ENCODE peak calls at places on chromosomes 4 and X, in eight cellular contexts. One of them, this sample, is unnamed. For H3K4me1, the result is how much of the 10 kb centered on the place peaks cover.

GRCh38 chr4:182063651-182064050 is 179.6 kb upstream of the TENM3 start:
- DNase-seq in mammary epithelial cell: no peak
- DNase-seq in uterus: no peak
- DNase-seq in ovary: no peak
- DNase-seq in transverse colon: no peak
- DNase-seq in neural progenitor cell: no peak
- DNase-seq in neuronal stem cell: no peak
- DNase-seq in CD8-positive, alpha-beta memory T cell: no peak
- DNase-seq in this sample: no peak

GRCh38 chr4:38529189-38530115 is 134.5 kb upstream of the KLF3 start:
- DNase-seq in mammary epithelial cell: no peak
- DNase-seq in uterus: no peak
- DNase-seq in ovary: no peak
- DNase-seq in transverse colon: peak
- DNase-seq in neural progenitor cell: no peak
- DNase-seq in neuronal stem cell: no peak
- DNase-seq in CD8-positive, alpha-beta memory T cell: peak
- DNase-seq in this sample: no peak

GRCh38 chr4:109729155-109729562 is 711 bp downstream of the PLA2G12A start:
- DNase-seq in mammary epithelial cell: peak
- DNase-seq in uterus: no peak
- DNase-seq in ovary: no peak
- DNase-seq in transverse colon: no peak
- DNase-seq in neural progenitor cell: peak
- DNase-seq in neuronal stem cell: no peak
- DNase-seq in CD8-positive, alpha-beta memory T cell: no peak
- DNase-seq in this sample: no peak

GRCh38 chr4:42625366-42625765 is 31.5 kb downstream of the ATP8A1 start:
- DNase-seq in mammary epithelial cell: no peak
- DNase-seq in uterus: no peak
- DNase-seq in ovary: no peak
- DNase-seq in transverse colon: no peak
- DNase-seq in neural progenitor cell: no peak
- DNase-seq in neuronal stem cell: no peak
- DNase-seq in CD8-positive, alpha-beta memory T cell: no peak
- DNase-seq in this sample: no peak

GRCh38 chr4:45692131-45692530 is 431.7 kb downstream of the GABRG1 start:
- DNase-seq in mammary epithelial cell: no peak
- DNase-seq in uterus: no peak
- DNase-seq in ovary: no peak
- DNase-seq in transverse colon: no peak
- DNase-seq in neural progenitor cell: no peak
- DNase-seq in neuronal stem cell: no peak
- DNase-seq in CD8-positive, alpha-beta memory T cell: no peak
- DNase-seq in this sample: no peak

GRCh38 chr4:1385373-1386340 is 20.6 kb downstream of the NKX1-1 start:
- DNase-seq in mammary epithelial cell: no peak
- DNase-seq in uterus: no peak
- DNase-seq in ovary: no peak
- DNase-seq in transverse colon: no peak
- DNase-seq in neural progenitor cell: no peak
- DNase-seq in neuronal stem cell: no peak
- DNase-seq in CD8-positive, alpha-beta memory T cell: no peak
- DNase-seq in this sample: peak

GRCh38 chrX:149129767-149130166 is 375.3 kb downstream of the IDS start:
- DNase-seq in mammary epithelial cell: peak
- DNase-seq in uterus: no peak
- DNase-seq in ovary: no peak
- DNase-seq in transverse colon: no peak
- DNase-seq in neural progenitor cell: no peak
- DNase-seq in neuronal stem cell: no peak
- DNase-seq in CD8-positive, alpha-beta memory T cell: no peak
- DNase-seq in this sample: no peak

GRCh38 chr4:8647094-8647570 is 54.6 kb downstream of the CPZ start:
- DNase-seq in mammary epithelial cell: no peak
- DNase-seq in uterus: no peak
- DNase-seq in ovary: no peak
- DNase-seq in transverse colon: no peak
- DNase-seq in neural progenitor cell: no peak
- DNase-seq in neuronal stem cell: no peak
- DNase-seq in CD8-positive, alpha-beta memory T cell: no peak
- DNase-seq in this sample: no peak

GRCh38 chr4:188778880-188779279 is 639.6 kb downstream of the TRIML1 start:
- DNase-seq in mammary epithelial cell: peak
- DNase-seq in uterus: no peak
- DNase-seq in ovary: no peak
- DNase-seq in transverse colon: no peak
- DNase-seq in neural progenitor cell: no peak
- DNase-seq in neuronal stem cell: no peak
- DNase-seq in CD8-positive, alpha-beta memory T cell: no peak
- DNase-seq in this sample: no peak

GRCh38 chr4:77220841-77221613 is 64.0 kb downstream of the CCNG2 start:
- DNase-seq in mammary epithelial cell: no peak
- DNase-seq in uterus: no peak
- DNase-seq in ovary: no peak
- DNase-seq in transverse colon: no peak
- DNase-seq in neural progenitor cell: no peak
- DNase-seq in neuronal stem cell: no peak
- DNase-seq in CD8-positive, alpha-beta memory T cell: no peak
- DNase-seq in this sample: peak

GRCh38 chrX:18390941-18391538 is 34.4 kb upstream of the CDKL5 start:
- DNase-seq in mammary epithelial cell: peak
- DNase-seq in uterus: peak
- DNase-seq in ovary: peak
- DNase-seq in transverse colon: peak
- DNase-seq in neural progenitor cell: peak
- DNase-seq in neuronal stem cell: peak
- DNase-seq in CD8-positive, alpha-beta memory T cell: peak
- DNase-seq in this sample: peak

GRCh38 chr4:86926428-86927086 is 8.3 kb upstream of the AFF1 start:
- DNase-seq in mammary epithelial cell: peak
- DNase-seq in uterus: no peak
- DNase-seq in ovary: no peak
- DNase-seq in transverse colon: no peak
- DNase-seq in neural progenitor cell: no peak
- DNase-seq in neuronal stem cell: no peak
- DNase-seq in CD8-positive, alpha-beta memory T cell: no peak
- DNase-seq in this sample: no peak

GRCh38 chr4:124874172-124874450 is 161.6 kb upstream of the ANKRD50 start:
- DNase-seq in mammary epithelial cell: no peak
- DNase-seq in uterus: no peak
- DNase-seq in ovary: no peak
- DNase-seq in transverse colon: no peak
- DNase-seq in neural progenitor cell: no peak
- DNase-seq in neuronal stem cell: no peak
- DNase-seq in CD8-positive, alpha-beta memory T cell: no peak
- DNase-seq in this sample: no peak

GRCh38 chrX:40152173-40152705 is 54.5 kb upstream of the BCOR start:
- DNase-seq in mammary epithelial cell: no peak
- DNase-seq in uterus: no peak
- DNase-seq in ovary: no peak
- DNase-seq in transverse colon: peak
- DNase-seq in neural progenitor cell: peak
- DNase-seq in neuronal stem cell: no peak
- DNase-seq in CD8-positive, alpha-beta memory T cell: peak
- DNase-seq in this sample: peak

DNA sequence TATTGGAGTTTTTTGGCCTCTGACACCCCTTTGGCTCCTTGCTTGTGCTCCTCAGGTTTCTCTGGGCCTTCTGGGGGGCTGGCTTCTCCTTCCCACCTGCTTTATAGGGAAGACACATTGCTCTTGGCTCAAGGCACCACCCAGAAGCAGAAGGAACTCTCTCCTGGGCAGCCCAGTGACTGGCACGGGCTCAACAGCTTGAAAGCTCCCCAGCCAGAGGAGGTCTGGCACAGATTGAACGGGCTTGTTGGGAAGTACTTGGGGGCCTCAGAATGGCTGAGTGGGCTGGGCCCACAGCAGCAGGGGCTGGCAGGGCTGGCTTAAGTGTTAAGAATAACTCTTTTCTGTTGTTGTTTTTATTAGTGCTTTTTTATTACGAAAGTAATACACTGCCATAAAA is 11.2 kb upstream of the ZNF185 start:
- DNase-seq in mammary epithelial cell: no peak
- DNase-seq in uterus: no peak
- DNase-seq in ovary: no peak
- DNase-seq in transverse colon: no peak
- DNase-seq in neural progenitor cell: no peak
- DNase-seq in neuronal stem cell: no peak
- DNase-seq in CD8-positive, alpha-beta memory T cell: no peak
- DNase-seq in this sample: no peak
- H3K27ac ChIP-seq in mammary epithelial cell: no peak
- H3K27ac ChIP-seq in uterus: no peak
- H3K27ac ChIP-seq in ovary: no peak
- H3K27ac ChIP-seq in transverse colon: no peak
- H3K27ac ChIP-seq in neural progenitor cell: no peak
- H3K27ac ChIP-seq in neuronal stem cell: no peak
- H3K27ac ChIP-seq in CD8-positive, alpha-beta memory T cell: no peak
- H3K27ac ChIP-seq in this sample: no peak

DNA sequence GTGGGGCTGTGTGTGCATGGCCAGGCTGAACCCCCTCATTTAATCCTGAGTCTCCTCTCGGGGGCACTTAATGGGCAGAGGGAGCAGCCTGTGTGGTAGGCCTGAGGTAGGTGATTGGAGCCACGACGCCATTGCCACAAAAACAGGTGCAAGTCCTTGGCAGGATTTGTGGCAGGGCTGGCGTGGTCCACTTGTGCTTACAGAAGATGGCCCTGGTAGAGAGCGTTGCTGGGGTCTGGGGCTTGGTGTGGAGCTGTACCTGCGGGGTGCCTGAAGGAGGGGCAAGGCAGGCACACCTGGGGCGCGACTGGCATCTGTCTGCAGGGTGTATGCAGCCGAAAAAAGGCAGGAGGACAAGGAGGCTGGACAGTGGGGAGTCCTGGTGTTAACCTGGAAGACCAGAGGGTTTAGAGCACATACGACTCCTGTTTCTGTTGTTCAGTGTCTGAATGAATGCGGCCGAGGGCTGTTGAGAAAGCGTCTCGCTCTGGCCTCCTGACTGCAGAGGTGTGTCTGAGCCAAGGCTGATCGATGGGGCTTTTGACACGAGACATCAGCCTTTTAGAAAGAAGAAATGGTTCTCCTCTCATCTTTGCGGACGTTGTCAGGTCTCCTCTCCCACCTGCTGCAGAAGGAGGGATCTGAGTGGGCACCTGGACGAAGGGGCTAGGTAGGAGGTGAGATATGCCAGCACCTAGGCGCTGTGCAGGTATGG is 52.0 kb downstream of the TBC1D14 start:
- DNase-seq in mammary epithelial cell: no peak
- DNase-seq in uterus: no peak
- DNase-seq in ovary: no peak
- DNase-seq in transverse colon: no peak
- DNase-seq in neural progenitor cell: peak
- DNase-seq in neuronal stem cell: no peak
- DNase-seq in CD8-positive, alpha-beta memory T cell: no peak
- DNase-seq in this sample: peak
- H3K4me1 ChIP-seq in mammary epithelial cell: under half
- H3K4me1 ChIP-seq in uterus: under half
- H3K4me1 ChIP-seq in ovary: under half
- H3K4me1 ChIP-seq in transverse colon: under half
- H3K4me1 ChIP-seq in neural progenitor cell: under half
- H3K4me1 ChIP-seq in neuronal stem cell: under half
- H3K4me1 ChIP-seq in CD8-positive, alpha-beta memory T cell: under half
- H3K4me1 ChIP-seq in this sample: under half

DNA sequence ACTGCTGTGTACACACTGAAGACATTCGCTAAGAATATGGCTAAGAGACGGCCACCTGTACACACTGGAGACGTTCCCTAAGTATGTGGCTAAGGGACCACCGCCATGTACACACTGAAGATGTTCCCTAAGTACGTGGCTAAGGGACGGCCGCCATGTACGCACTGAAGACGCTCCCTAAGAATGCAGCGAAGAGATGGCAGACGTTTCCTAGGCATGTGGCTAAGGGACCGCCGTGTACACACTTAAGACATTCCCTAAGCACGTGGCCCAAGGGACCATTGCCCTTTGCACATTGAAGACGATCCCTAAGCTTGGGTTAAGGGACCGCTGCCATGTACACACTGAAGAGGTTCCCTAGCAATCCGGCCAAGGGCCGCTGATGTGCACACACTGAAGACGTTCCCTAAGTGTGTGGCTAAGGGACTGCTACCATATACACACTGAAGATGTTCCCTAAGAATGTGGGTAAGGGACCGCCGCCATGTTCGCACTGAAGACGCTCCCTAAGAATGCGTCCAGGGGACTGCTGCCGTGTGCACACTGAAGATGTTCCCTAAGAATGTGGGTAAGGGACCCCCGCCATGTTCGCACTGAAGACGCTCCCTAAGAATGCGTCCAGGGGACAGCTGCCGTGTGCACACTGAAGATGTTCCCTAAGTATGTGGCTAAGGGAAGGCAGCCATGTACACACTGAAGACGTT is 36.7 kb downstream of the DHRSX start:
- DNase-seq in mammary epithelial cell: no peak
- DNase-seq in uterus: no peak
- DNase-seq in ovary: no peak
- DNase-seq in transverse colon: no peak
- DNase-seq in neural progenitor cell: peak
- DNase-seq in neuronal stem cell: no peak
- DNase-seq in CD8-positive, alpha-beta memory T cell: no peak
- DNase-seq in this sample: no peak
- H3K27ac ChIP-seq in mammary epithelial cell: no peak
- H3K27ac ChIP-seq in uterus: no peak
- H3K27ac ChIP-seq in ovary: no peak
- H3K27ac ChIP-seq in transverse colon: no peak
- H3K27ac ChIP-seq in neural progenitor cell: no peak
- H3K27ac ChIP-seq in neuronal stem cell: no peak
- H3K27ac ChIP-seq in CD8-positive, alpha-beta memory T cell: peak
- H3K27ac ChIP-seq in this sample: no peak

DNA sequence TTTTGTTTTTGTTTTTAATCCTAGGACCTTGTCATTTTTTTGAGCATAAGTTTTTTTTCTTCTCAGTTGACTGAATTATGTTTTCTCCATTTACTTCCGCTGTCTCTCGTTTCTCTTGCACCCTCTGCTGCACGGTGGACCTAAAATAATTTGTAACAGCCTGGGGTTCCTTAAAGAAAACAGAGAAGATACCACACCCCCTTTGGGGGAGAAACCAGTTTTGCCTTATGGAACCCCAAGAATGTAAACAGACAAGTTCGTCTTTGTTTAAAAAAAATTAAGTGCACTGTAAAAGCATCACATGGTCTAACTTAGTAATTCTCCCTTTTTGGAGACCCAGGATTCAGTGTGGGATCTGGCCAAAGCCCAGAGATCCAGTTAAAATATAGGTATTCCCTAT is 32.8 kb upstream of the MAGEA4 start:
- DNase-seq in mammary epithelial cell: no peak
- DNase-seq in uterus: no peak
- DNase-seq in ovary: no peak
- DNase-seq in transverse colon: no peak
- DNase-seq in neural progenitor cell: no peak
- DNase-seq in neuronal stem cell: no peak
- DNase-seq in CD8-positive, alpha-beta memory T cell: no peak
- DNase-seq in this sample: no peak
- H3K4me1 ChIP-seq in mammary epithelial cell: under half
- H3K4me1 ChIP-seq in uterus: under half
- H3K4me1 ChIP-seq in ovary: under half
- H3K4me1 ChIP-seq in transverse colon: under half
- H3K4me1 ChIP-seq in neural progenitor cell: under half
- H3K4me1 ChIP-seq in neuronal stem cell: under half
- H3K4me1 ChIP-seq in CD8-positive, alpha-beta memory T cell: under half
- H3K4me1 ChIP-seq in this sample: under half